ENCODE peak calls at places on chromosome 20, in nine cellular contexts. W is H4; Y is activated CD4-positive, alpha-beta T cell treated with anti-CD3 and anti-CD28 coated beads for 1 hour; E is M059J; N is EH; Z is endothelial cell; H is NCI-H1105; P is caudate nucleus; V is H54. K is an unnamed sample.

GRCh38 chr20:24437322-24438090 is 31.9 kb upstream of the SYNDIG1 start:
- DNase-seq in V (no peak), Z (no peak), W (no peak), P (no peak), E (no peak), Y (no peak), H (no peak), N (no peak), K (no peak)

GRCh38 chr20:34491226-34491931 is 24.8 kb upstream of the DYNLRB1 start:
- DNase-seq in P (no peak), H (no peak), W (no peak), Z (no peak), N (no peak), V (no peak), Y (no peak), E (no peak), K (no peak)

GRCh38 chr20:39800111-39800510 is 838.0 kb downstream of the DHX35 start:
- DNase-seq in E (peak), V (no peak), Z (no peak), Y (no peak), P (no peak), W (no peak), H (no peak), N (peak), K (peak)

GRCh38 chr20:32680544-32681174 is 6.9 kb upstream of the C20orf203 start:
- DNase-seq in P (no peak), W (no peak), Z (no peak), V (no peak), H (no peak), N (no peak), E (peak), Y (no peak), K (no peak)

GRCh38 chr20:33076662-33077398 is 2.6 kb upstream of the BPIFB4 start:
- DNase-seq in Y (no peak), P (no peak), W (peak), N (no peak), E (peak), Z (peak), H (no peak), V (peak), K (peak)

GRCh38 chr20:815914-816606 is 17.5 kb upstream of the FAM110A start:
- DNase-seq in W (peak), Y (peak), P (peak), E (peak), V (peak), Z (peak), H (peak), N (peak), K (peak)

GRCh38 chr20:36465109-36466080 is 75.9 kb upstream of the MYL9 start:
- DNase-seq in N (peak), P (peak), H (no peak), Z (peak), E (peak), V (peak), Y (peak), W (peak), K (peak)

GRCh38 chr20:47400685-47401084 is 44.2 kb upstream of the ZMYND8 start:
- DNase-seq in E (peak), W (peak), H (no peak), N (no peak), V (peak), Y (no peak), Z (no peak), P (no peak), K (no peak)

GRCh38 chr20:46348231-46348803 is 40.0 kb upstream of the CDH22 start:
- DNase-seq in H (peak), V (no peak), Y (no peak), P (peak), N (peak), W (no peak), Z (peak), E (no peak), K (no peak)

GRCh38 chr20:25025986-25026605 is 31.8 kb downstream of the ACSS1 start:
- DNase-seq in Y (no peak), V (no peak), H (no peak), P (no peak), Z (no peak), N (no peak), W (no peak), E (no peak), K (no peak)